ENCODE peak calls at places on chromosomes 2 and 18, in six cellular contexts. U is left cardiac atrium; C is stimulated activated CD4-positive, alpha-beta T cell treated with anti-CD3 and anti-CD28 coated beads, Interleukin-4, amount 100 ng/mL, for 4 hours; X is colonic mucosa; P is BE2C; A is pancreas. M is an unnamed sample.

GRCh38 chr2:72538486-72538885 is 287.3 kb downstream of the EXOC6B start:
- DNase-seq in C (no peak), P (no peak), X (no peak), U (no peak), A (no peak), M (no peak)

GRCh38 chr18:48672671-48673340 is 134.0 kb downstream of the CTIF start:
- DNase-seq in C (no peak), X (no peak), A (no peak), U (no peak), P (no peak), M (no peak)

GRCh38 chr18:44651453-44651852 is 29.2 kb upstream of the SETBP1 start:
- DNase-seq in A (no peak), P (no peak), U (no peak), X (no peak), C (no peak), M (no peak)

GRCh38 chr2:153478289-153479261 is at the start of gene RPRM:
- DNase-seq in P (peak), A (peak), U (peak), X (peak), C (peak), M (peak)

GRCh38 chr2:1022178-1022577 is 71.5 kb downstream of the SNTG2 start:
- DNase-seq in C (no peak), U (no peak), P (no peak), X (no peak), A (no peak), M (no peak)

GRCh38 chr2:70035344-70035844 is 51.9 kb upstream of the PCBP1 start:
- DNase-seq in C (no peak), U (no peak), A (no peak), X (no peak), P (no peak), M (no peak)

GRCh38 chr2:241230435-241230834 is 42.0 kb downstream of the ANO7 start:
- DNase-seq in X (no peak), C (no peak), P (no peak), U (no peak), A (no peak), M (peak)

GRCh38 chr2:235511751-235512698 is 18.2 kb downstream of the AGAP1 start:
- DNase-seq in P (no peak), X (no peak), U (peak), C (no peak), A (no peak), M (no peak)

GRCh38 chr2:239167011-239167673 is 233.7 kb downstream of the HDAC4 start:
- DNase-seq in C (no peak), U (peak), P (no peak), A (peak), X (no peak), M (no peak)

GRCh38 chr2:183919167-183919566 is 679.2 kb upstream of the ZNF804A start:
- DNase-seq in C (no peak), P (no peak), U (no peak), A (no peak), X (no peak), M (no peak)

GRCh38 chr18:2970344-2970743 is 42.6 kb downstream of the LPIN2 start:
- DNase-seq in A (no peak), U (no peak), X (no peak), C (no peak), P (no peak), M (no peak)

GRCh38 chr2:219386532-219387280 is 1.0 kb downstream of the DNPEP start:
- DNase-seq in A (no peak), U (no peak), P (no peak), X (no peak), C (no peak), M (no peak)

GRCh38 chr18:37175727-37176126 is 346.8 kb downstream of the KIAA1328 start:
- DNase-seq in A (no peak), U (no peak), C (no peak), X (no peak), P (no peak), M (no peak)

GRCh38 chr2:119049968-119050657 is 108.1 kb downstream of the MARCO start:
- DNase-seq in P (peak), A (no peak), U (no peak), X (no peak), C (no peak), M (no peak)

GRCh38 chr2:107062599-107063196 is 176.7 kb upstream of the ST6GAL2 start:
- DNase-seq in U (no peak), P (no peak), X (no peak), A (no peak), C (no peak), M (peak)

GRCh38 chr2:11598228-11598731 is 64.4 kb downstream of the GREB1 start:
- DNase-seq in X (no peak), C (no peak), P (no peak), A (no peak), U (no peak), M (no peak)

GRCh38 chr2:186589733-186590537 is at the start of gene ITGAV:
- DNase-seq in A (peak), U (peak), X (peak), P (peak), C (peak), M (peak)

GRCh38 chr18:63147010-63147409 is 172.6 kb downstream of the BCL2 start:
- DNase-seq in X (no peak), C (no peak), A (no peak), U (no peak), P (no peak), M (no peak)

GRCh38 chr18:54296017-54296416 is 26.7 kb downstream of the POLI start:
- DNase-seq in P (no peak), U (no peak), A (no peak), X (no peak), C (no peak), M (no peak)

GRCh38 chr2:138752231-138752956 is 27.8 kb downstream of the NXPH2 start:
- DNase-seq in P (no peak), X (no peak), U (no peak), A (no peak), C (no peak), M (no peak)

GRCh38 chr2:190910341-190911136 is 29.9 kb downstream of the GLS start:
- DNase-seq in U (no peak), C (no peak), P (no peak), X (no peak), A (no peak), M (no peak)

GRCh38 chr2:75327334-75327733 is 128.0 kb upstream of the TACR1 start:
- DNase-seq in U (no peak), P (no peak), X (no peak), A (no peak), C (no peak), M (no peak)

GRCh38 chr2:136207030-136207623 is 89.2 kb upstream of the CXCR4 start:
- DNase-seq in P (no peak), X (peak), C (no peak), A (no peak), U (no peak), M (no peak)

M was measured in retina.